ENCODE peak calls at places on chromosomes 12 and 14, in five cellular contexts. O, J, X, Z and P are unnamed samples.

GRCh38 chr12:109304485-109304884 is 4.6 kb downstream of the FOXN4 start:
- DNase-seq in Z (no peak), J (no peak), O (no peak), X (no peak), P (no peak)

GRCh38 chr14:104795781-104796681 is 483 bp upstream of the AKT1 start:
- DNase-seq in J (peak), Z (peak), O (peak), X (peak), P (peak)

GRCh38 chr14:58272589-58273372 is 25.6 kb upstream of the ARID4A start:
- DNase-seq in J (peak), O (no peak), X (peak), Z (no peak), P (peak)

GRCh38 chr12:95848575-95849388 is 10.0 kb upstream of the SNRPF start:
- DNase-seq in J (peak), X (peak), Z (peak), O (no peak), P (no peak)

GRCh38 chr12:46921754-46922113 is 95.9 kb upstream of the SLC38A4 start:
- DNase-seq in O (no peak), Z (no peak), J (no peak), X (no peak), P (no peak)

GRCh38 chr12:104966677-104967076 is 8.6 kb upstream of the SLC41A2 start:
- DNase-seq in J (no peak), O (no peak), Z (no peak), X (no peak), P (no peak)

GRCh38 chr14:54253195-54253947 is 143.4 kb upstream of the CDKN3 start:
- DNase-seq in J (no peak), X (no peak), Z (peak), O (no peak), P (no peak)

GRCh38 chr12:86950043-86950838 is 694.0 kb upstream of the MGAT4C start:
- DNase-seq in O (no peak), Z (no peak), X (no peak), J (no peak), P (no peak)

GRCh38 chr12:64273527-64274403 is 51.7 kb upstream of the KICS2 start:
- DNase-seq in X (no peak), Z (peak), J (peak), O (peak), P (no peak)

GRCh38 chr14:89618309-89618708 is 201.3 kb upstream of the FOXN3 start:
- DNase-seq in O (no peak), J (no peak), Z (no peak), X (no peak), P (peak)

GRCh38 chr12:17438141-17438540 is 651.9 kb downstream of the RERGL start:
- DNase-seq in X (no peak), O (no peak), J (no peak), Z (no peak), P (no peak)

GRCh38 chr12:112350593-112351592 is 31.3 kb downstream of the HECTD4 start:
- DNase-seq in X (no peak), O (no peak), Z (no peak), J (no peak), P (no peak)

GRCh38 chr14:105876829-105877228 is 350.4 kb downstream of the TMEM121 start:
- DNase-seq in O (peak), Z (no peak), X (no peak), J (no peak), P (no peak)

GRCh38 chr12:124684971-124685688 is 117.7 kb upstream of the NCOR2 start:
- DNase-seq in J (no peak), O (no peak), X (no peak), Z (no peak), P (no peak)

GRCh38 chr12:12562585-12563245 is at the start of gene DUSP16:
- DNase-seq in Z (peak), X (peak), J (peak), O (peak), P (peak)

GRCh38 chr12:48966177-48966890 is 5.2 kb downstream of the WNT10B start:
- DNase-seq in X (no peak), O (no peak), Z (no peak), J (no peak), P (no peak)

GRCh38 chr14:53247596-53248370 is 94.7 kb upstream of the DDHD1 start:
- DNase-seq in Z (no peak), J (no peak), O (no peak), X (peak), P (no peak)

GRCh38 chr12:49955899-49956662 is 5.5 kb downstream of the AQP2 start:
- DNase-seq in Z (no peak), X (no peak), O (no peak), J (no peak), P (no peak)

GRCh38 chr14:75615200-75615599 is 36.8 kb downstream of the FLVCR2 start:
- DNase-seq in X (no peak), J (peak), Z (no peak), O (no peak), P (peak)